ENCODE peak calls at places on chromosomes 16 and 17, in seven cellular contexts. R is PC-3; E is cardiac septum; C is GF-D8; A is CD8-positive, alpha-beta T cell; N is fibroblast of mammary gland; D is NCI-H1092. Y is an unnamed sample.

GRCh38 chr17:33962857-33963655 is 292.0 kb upstream of the CCL2 start:
- DNase-seq in R (no peak), E (no peak), C (no peak), A (no peak), N (no peak), D (no peak), Y (no peak)

GRCh38 chr17:63700528-63701441 is 860 bp upstream of the LIMD2 start:
- DNase-seq in R (no peak), E (peak; percentile 90), C (peak; percentile 10), A (no peak), N (peak; percentile 59), D (peak; percentile 43), Y (peak; percentile 85)

GRCh38 chr16:78444-79145 is 570 bp downstream of the MPG start:
- DNase-seq in R (peak; percentile 32), E (no peak), C (no peak), A (no peak), N (peak; percentile 73), D (no peak), Y (peak; percentile 78)

GRCh38 chr17:42310281-42311156 is 22.2 kb downstream of the STAT5A start:
- DNase-seq in R (no peak), E (no peak), C (no peak), A (no peak), N (peak; percentile 36), D (no peak), Y (no peak)

GRCh38 chr17:80424878-80425765 is 10.2 kb downstream of the ENDOV start:
- DNase-seq in R (no peak), E (no peak), C (no peak), A (no peak), N (no peak), D (no peak), Y (no peak)

GRCh38 chr16:12254566-12254965 is 278.0 kb downstream of the SNX29 start:
- DNase-seq in R (no peak), E (no peak), C (no peak), A (no peak), N (no peak), D (no peak), Y (no peak)

GRCh38 chr17:41666708-41667279 is 21.9 kb upstream of the EIF1 start:
- DNase-seq in R (peak; percentile 75), E (peak; percentile 94), C (peak; percentile 55), A (peak; percentile 80), N (peak; percentile 66), D (peak; percentile 73), Y (peak; percentile 95)

GRCh38 chr17:81741594-81742452 is 29.7 kb downstream of the SLC25A10 start:
- DNase-seq in R (no peak), E (no peak), C (no peak), A (no peak), N (no peak), D (no peak), Y (no peak)

GRCh38 chr16:88759245-88759975 is 25.6 kb downstream of the PIEZO1 start:
- DNase-seq in R (no peak), E (no peak), C (no peak), A (no peak), N (peak; percentile 30), D (no peak), Y (no peak)

GRCh38 chr17:45428050-45428953 is 4.4 kb downstream of the ARHGAP27 start:
- DNase-seq in R (peak; percentile 87), E (peak; percentile 93), C (peak; percentile 76), A (peak; percentile 65), N (peak; percentile 34), D (peak; percentile 41), Y (peak; percentile 89)

GRCh38 chr16:11386791-11387546 is 41.7 kb downstream of the RMI2 start:
- DNase-seq in R (no peak), E (no peak), C (no peak), A (no peak), N (no peak), D (no peak), Y (peak; percentile 61)

GRCh38 chr16:53080345-53081031 is 25.7 kb downstream of the CHD9 start:
- DNase-seq in R (peak; percentile 69), E (no peak), C (no peak), A (no peak), N (peak; percentile 89), D (no peak), Y (peak; percentile 77)

GRCh38 chr17:49873466-49873865 is 25.6 kb upstream of the TAC4 start:
- DNase-seq in R (no peak), E (no peak), C (no peak), A (no peak), N (no peak), D (no peak), Y (peak; percentile 1)

GRCh38 chr16:4506450-4506849 is 30.3 kb downstream of the HMOX2 start:
- DNase-seq in R (peak; percentile 74), E (no peak), C (peak; percentile 25), A (peak; percentile 28), N (peak; percentile 85), D (peak; percentile 36), Y (no peak)

GRCh38 chr16:16083421-16084156 is 134.2 kb downstream of the ABCC1 start:
- DNase-seq in R (peak; percentile 9), E (no peak), C (no peak), A (no peak), N (peak; percentile 58), D (no peak), Y (no peak)

GRCh38 chr17:46802831-46803230 is 15.7 kb downstream of the WNT3 start:
- DNase-seq in R (no peak), E (no peak), C (no peak), A (no peak), N (no peak), D (no peak), Y (no peak)

GRCh38 chr16:1261131-1261917 is 5.5 kb downstream of the TPSD1 start:
- DNase-seq in R (peak; percentile 48), E (no peak), C (no peak), A (no peak), N (no peak), D (no peak), Y (no peak)

GRCh38 chr17:40318835-40319332 is 9.9 kb downstream of the RARA start:
- DNase-seq in R (no peak), E (peak; percentile 75), C (no peak), A (no peak), N (no peak), D (no peak), Y (no peak)

GRCh38 chr17:80441133-80441578 is 26.2 kb downstream of the ENDOV start:
- DNase-seq in R (peak; percentile 40), E (no peak), C (no peak), A (peak; percentile 22), N (peak; percentile 28), D (no peak), Y (peak; percentile 49)

GRCh38 chr17:77163001-77163400 is 22.2 kb downstream of the SEC14L1 start:
- DNase-seq in R (no peak), E (no peak), C (no peak), A (no peak), N (peak; percentile 22), D (no peak), Y (no peak)

GRCh38 chr17:78126895-78127239 is 1.7 kb downstream of the TMC6 start:
- DNase-seq in R (no peak), E (no peak), C (no peak), A (no peak), N (no peak), D (no peak), Y (peak; percentile 64)

GRCh38 chr16:70470927-70471341 is 16.5 kb downstream of the FCSK start:
- DNase-seq in R (peak; percentile 12), E (no peak), C (no peak), A (no peak), N (no peak), D (no peak), Y (peak; percentile 75)

GRCh38 chr16:8346291-8346690 is 244.0 kb downstream of the TMEM114 start:
- DNase-seq in R (no peak), E (no peak), C (no peak), A (no peak), N (no peak), D (no peak), Y (no peak)

GRCh38 chr16:72128701-72129100 is 35.1 kb downstream of the DHX38 start:
- DNase-seq in R (no peak), E (no peak), C (no peak), A (no peak), N (no peak), D (no peak), Y (no peak)

GRCh38 chr17:7997186-7997585 is 5.2 kb upstream of the GUCY2D start:
- DNase-seq in R (peak; percentile 66), E (no peak), C (no peak), A (no peak), N (no peak), D (no peak), Y (no peak)

GRCh38 chr17:43581581-43581980 is 35.4 kb upstream of the ETV4 start:
- DNase-seq in R (no peak), E (no peak), C (no peak), A (no peak), N (no peak), D (no peak), Y (no peak)

GRCh38 chr16:57616871-57617270 is 11.6 kb upstream of the ADGRG1 start:
- DNase-seq in R (no peak), E (peak; percentile 75), C (no peak), A (no peak), N (no peak), D (no peak), Y (no peak)

GRCh38 chr17:46144246-46144645 is 49.0 kb downstream of the KANSL1 start:
- DNase-seq in R (no peak), E (no peak), C (no peak), A (no peak), N (no peak), D (no peak), Y (no peak)

GRCh38 chr16:67082891-67083290 is 26.9 kb upstream of the PHAF1 start:
- DNase-seq in R (no peak), E (no peak), C (no peak), A (no peak), N (no peak), D (no peak), Y (no peak)